ENCODE peak calls at places on chromosome 11, in nine cellular contexts. J is A549, K is SK-N-SH, O is GM23338, B is HCT116, I is K562, P is HepG2, L is HL-60, X is GM12878. D is an unnamed sample.

GRCh38 chr11:41309716-41310115 is 149.7 kb downstream of the LRRC4C start:
- DNase-seq in B (no peak), X (no peak), J (no peak), P (no peak), I (no peak), L (no peak), O (peak; percentile 72), K (no peak), D (no peak)

GRCh38 chr11:18012314-18012905 is 437 bp downstream of the SERGEF start:
- DNase-seq in J (peak; percentile 18), B (no peak), O (peak; percentile 62), P (peak; percentile 45), X (no peak), I (peak; percentile 29), K (peak; percentile 57), L (no peak), D (no peak)

GRCh38 chr11:82978422-82979099 is 77.0 kb downstream of the DDIAS start:
- DNase-seq in L (no peak), O (no peak), K (no peak), J (no peak), B (no peak), X (peak; percentile 56), P (peak; percentile 30), I (no peak), D (no peak)

GRCh38 chr11:3947084-3947483 is 91.6 kb downstream of the STIM1 start:
- DNase-seq in O (no peak), J (no peak), I (no peak), B (no peak), X (peak; percentile 76), K (no peak), P (no peak), L (no peak), D (no peak)

GRCh38 chr11:122108192-122108799 is 7.7 kb downstream of the BLID start:
- DNase-seq in K (no peak), L (peak; percentile 58), O (peak; percentile 81), I (peak; percentile 31), X (no peak), P (peak; percentile 29), B (peak; percentile 57), J (no peak), D (no peak)

GRCh38 chr11:43959321-43959995 is 17.0 kb downstream of the C11orf96 start:
- DNase-seq in L (no peak), B (no peak), K (no peak), P (no peak), O (peak; percentile 20), X (no peak), I (no peak), J (no peak), D (no peak)

GRCh38 chr11:128304666-128305485 is 282.5 kb downstream of the ETS1 start:
- DNase-seq in L (no peak), B (no peak), K (no peak), P (no peak), I (no peak), X (no peak), J (no peak), O (no peak), D (no peak)

GRCh38 chr11:35151896-35152295 is 12.9 kb downstream of the CD44 start:
- DNase-seq in O (peak; percentile 75), B (no peak), K (no peak), X (no peak), J (no peak), P (no peak), L (no peak), I (no peak), D (no peak)

GRCh38 chr11:2653930-2654739 is 45.7 kb downstream of the KCNQ1OT1 start:
- DNase-seq in P (no peak), K (peak; percentile 22), J (no peak), B (no peak), I (peak; percentile 4), O (no peak), X (no peak), L (no peak), D (no peak)

GRCh38 chr11:19365743-19366410 is 125.1 kb upstream of the E2F8 start:
- DNase-seq in L (no peak), P (no peak), J (no peak), I (no peak), O (no peak), B (no peak), K (no peak), X (no peak), D (no peak)

GRCh38 chr11:114738954-114739353 is 60.6 kb downstream of the NXPE2 start:
- DNase-seq in K (peak; percentile 44), I (peak; percentile 45), X (no peak), P (peak; percentile 27), L (peak; percentile 1), O (peak; percentile 75), J (peak; percentile 4), B (peak; percentile 22), D (peak; percentile 27)

GRCh38 chr11:69554849-69555248 is 73.4 kb downstream of the LINC01488 start:
- DNase-seq in I (no peak), K (no peak), X (no peak), B (no peak), J (no peak), P (peak; percentile 11), L (no peak), O (no peak), D (no peak)

GRCh38 chr11:103091441-103091809 is 535 bp downstream of the DCUN1D5 start:
- DNase-seq in L (no peak), O (peak; percentile 59), P (peak; percentile 32), B (no peak), X (no peak), I (no peak), K (peak; percentile 61), J (peak; percentile 11), D (no peak)

GRCh38 chr11:67240575-67241389 is 25.5 kb upstream of the GRK2 start:
- DNase-seq in B (no peak), X (peak; percentile 76), K (peak; percentile 58), P (peak; percentile 73), J (peak; percentile 56), L (peak; percentile 65), I (peak; percentile 63), O (peak; percentile 70), D (no peak)

GRCh38 chr11:15918212-15918611 is 438.1 kb downstream of the SOX6 start:
- DNase-seq in K (no peak), P (no peak), X (no peak), J (no peak), O (no peak), I (no peak), B (no peak), L (no peak), D (no peak)

GRCh38 chr11:110939471-110939870 is 227.2 kb upstream of the ARHGAP20 start:
- DNase-seq in K (no peak), B (no peak), X (no peak), J (no peak), O (no peak), I (no peak), L (no peak), P (no peak), D (no peak)

GRCh38 chr11:124081496-124081895 is 33.8 kb upstream of the VWA5A start:
- DNase-seq in J (no peak), B (no peak), O (no peak), I (no peak), K (no peak), P (no peak), L (no peak), X (no peak), D (no peak)

GRCh38 chr11:57303990-57304579 is 20.7 kb downstream of the TNKS1BP1 start:
- DNase-seq in K (peak; percentile 36), L (no peak), J (no peak), O (no peak), P (no peak), X (no peak), I (no peak), B (no peak), D (no peak)

GRCh38 chr11:74154621-74155281 is 16.1 kb downstream of the C2CD3 start:
- DNase-seq in J (no peak), O (no peak), X (no peak), L (no peak), K (no peak), I (no peak), B (no peak), P (no peak), D (no peak)

GRCh38 chr11:70578371-70578770 is 180.0 kb downstream of the CTTN start:
- DNase-seq in L (no peak), K (no peak), B (no peak), P (no peak), X (no peak), O (no peak), J (no peak), I (no peak), D (no peak)

GRCh38 chr11:67024410-67024809 is 1.5 kb downstream of the SYT12 start:
- DNase-seq in X (no peak), B (no peak), O (no peak), J (no peak), P (no peak), L (no peak), K (no peak), I (no peak), D (no peak)

GRCh38 chr11:134282121-134283045 is 6.2 kb downstream of the GLB1L3 start:
- DNase-seq in O (no peak), X (no peak), B (no peak), K (no peak), I (no peak), L (no peak), J (no peak), P (no peak), D (no peak)

GRCh38 chr11:46360878-46361277 is 13.6 kb downstream of the DGKZ start:
- DNase-seq in B (no peak), K (no peak), J (no peak), X (no peak), I (no peak), O (no peak), L (no peak), P (no peak), D (no peak)
- H3K4me3 ChIP-seq in B (no peak overlapping the region), K (no peak overlapping the region), J (no peak overlapping the region), X (peak overlapping the region; percentile 65), I (peak overlapping the region; percentile 36), O (no peak overlapping the region), L (peak overlapping the region; percentile 59), P (no peak overlapping the region), D (peak overlapping the region; percentile 37)

DNA sequence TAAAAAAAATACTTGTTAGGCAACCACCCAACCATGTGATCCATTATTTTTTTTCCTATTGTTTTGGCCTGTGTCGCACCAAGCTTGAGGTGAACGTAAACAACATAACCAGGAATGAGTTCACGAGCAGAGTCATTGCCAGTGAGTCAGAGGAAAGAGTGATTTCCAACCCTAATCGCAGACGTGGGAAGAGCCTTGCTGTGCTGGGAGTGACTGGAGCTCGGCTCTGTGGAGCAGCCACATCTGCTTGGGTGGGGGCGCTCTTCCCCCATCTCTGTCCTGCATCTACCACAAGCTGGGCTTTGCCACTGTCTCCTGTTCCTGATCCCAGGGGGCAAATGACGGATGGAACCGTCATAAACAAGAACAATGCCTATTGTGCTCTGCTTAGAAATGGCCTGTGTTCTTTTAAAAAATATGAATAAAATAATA is 210.0 kb downstream of the KIRREL3 start:
- DNase-seq in I (no peak), L (no peak), B (no peak), J (no peak), K (no peak), O (peak; percentile 38), P (no peak), X (no peak), D (no peak)
- TF ChIP-seq REST in I (no peak), L (no peak), B (no peak), J (no peak), K (no peak), O (no peak), P (no peak), X (no peak), D (no peak)

GRCh38 chr11:127000991-127001390 is 421 bp upstream of the KIRREL3 start:
- DNase-seq in J (no peak), K (no peak), I (no peak), B (no peak), P (no peak), O (no peak), L (no peak), X (no peak), D (no peak)
- H3K4me3 ChIP-seq in J (peak overlapping the region; percentile 64), K (peak overlapping the region; percentile 82), I (no peak overlapping the region), B (no peak overlapping the region), P (no peak overlapping the region), O (peak overlapping the region; percentile 67), L (no peak overlapping the region), X (no peak overlapping the region), D (peak overlapping the region; percentile 38)

GRCh38 chr11:20840341-20840740 is 171.0 kb downstream of the NELL1 start:
- DNase-seq in O (no peak), P (no peak), B (no peak), I (no peak), L (no peak), K (peak; percentile 17), X (no peak), J (no peak), D (no peak)
- TF ChIP-seq REST in O (no peak), P (no peak), B (no peak), I (no peak), L (no peak), K (no peak), X (no peak), J (no peak), D (no peak)